ENCODE peak calls at places on chromosomes 5 and 9, in eight cellular contexts. N, I, L, B, V, A, Z and T are unnamed samples.

GRCh38 chr5:132853323-132853722 is 12.9 kb downstream of the GDF9 start:
- DNase-seq in N (no peak), Z (no peak), I (peak; percentile 61), B (no peak), V (no peak), L (no peak), A (no peak), T (no peak)

GRCh38 chr9:14313378-14313940 is 482 bp downstream of the NFIB start:
- DNase-seq in Z (peak; percentile 67), L (no peak), V (no peak), A (peak; percentile 48), I (no peak), B (peak; percentile 43), N (no peak), T (peak; percentile 24)

GRCh38 chr5:95760291-95761191 is 29.4 kb downstream of the RHOBTB3 start:
- DNase-seq in A (peak; percentile 91), I (no peak), Z (peak; percentile 2), L (no peak), B (peak; percentile 70), V (no peak), N (peak; percentile 96), T (peak; percentile 64)

GRCh38 chr5:124655211-124655880 is 91.1 kb downstream of the ZNF608 start:
- DNase-seq in A (peak; percentile 52), V (no peak), N (no peak), B (no peak), Z (peak; percentile 28), L (peak; percentile 40), I (no peak), T (no peak)

GRCh38 chr5:132464155-132464939 is 26.2 kb downstream of the IRF1 start:
- DNase-seq in B (no peak), Z (peak; percentile 32), V (no peak), I (no peak), A (no peak), N (no peak), L (peak; percentile 43), T (no peak)

GRCh38 chr9:110997847-110998246 is 40.4 kb downstream of the LPAR1 start:
- DNase-seq in L (no peak), V (no peak), I (no peak), B (no peak), A (no peak), N (no peak), Z (no peak), T (no peak)

GRCh38 chr9:6941527-6941926 is 183.8 kb downstream of the KDM4C start:
- DNase-seq in N (no peak), L (no peak), Z (no peak), V (no peak), B (no peak), A (no peak), I (no peak), T (no peak)

GRCh38 chr5:64958757-64959391 is 190.1 kb downstream of the CWC27 start:
- DNase-seq in L (no peak), N (peak; percentile 56), I (no peak), V (no peak), B (no peak), A (peak; percentile 69), Z (no peak), T (no peak)

GRCh38 chr5:159362190-159362589 is 31.9 kb upstream of the IL12B start:
- DNase-seq in I (no peak), B (no peak), V (no peak), Z (no peak), A (no peak), L (no peak), N (no peak), T (no peak)

GRCh38 chr5:67746103-67746502 is 469.5 kb upstream of the PIK3R1 start:
- DNase-seq in N (no peak), I (no peak), Z (no peak), A (no peak), B (no peak), L (no peak), V (no peak), T (no peak)

GRCh38 chr9:116572095-116572748 is 114.9 kb upstream of the TRIM32 start:
- DNase-seq in L (peak; percentile 73), A (peak; percentile 97), N (peak; percentile 85), V (peak; percentile 92), B (peak; percentile 76), Z (peak; percentile 7), I (peak; percentile 46), T (peak; percentile 74)

GRCh38 chr5:91703128-91703527 is 320.0 kb upstream of the ARRDC3 start:
- DNase-seq in N (no peak), L (no peak), B (no peak), A (no peak), V (no peak), Z (no peak), I (no peak), T (no peak)

GRCh38 chr9:110744753-110745522 is 76.3 kb downstream of the MUSK start:
- DNase-seq in V (no peak), L (peak; percentile 44), A (peak; percentile 97), I (no peak), Z (peak; percentile 93), N (no peak), B (no peak), T (no peak)

GRCh38 chr5:143514915-143515314 is 111.4 kb upstream of the NR3C1 start:
- DNase-seq in V (no peak), A (peak; percentile 47), B (no peak), L (no peak), I (no peak), Z (no peak), N (no peak), T (no peak)

GRCh38 chr9:93890436-93890935 is 64.7 kb downstream of the BARX1 start:
- DNase-seq in N (no peak), B (no peak), I (no peak), V (no peak), A (no peak), Z (no peak), L (no peak), T (no peak)